ENCODE peak calls at places on chromosome 13, in four cellular contexts. P, H, Y and Z are unnamed samples.

GRCh38 chr13:111519041-111519440 is 198.6 kb downstream of the TEX29 start:
- DNase-seq in P (no peak), H (no peak), Y (no peak), Z (no peak)

GRCh38 chr13:34611678-34612077 is 330.4 kb upstream of the NBEA start:
- DNase-seq in P (no peak), H (no peak), Y (no peak), Z (no peak)

GRCh38 chr13:73059460-73060250 is 850 bp downstream of the KLF5 start:
- DNase-seq in P (peak; percentile 30), H (no peak), Y (no peak), Z (peak; percentile 42)

GRCh38 chr13:100811906-100812305 is 137.3 kb upstream of the TMTC4 start:
- DNase-seq in P (no peak), H (no peak), Y (no peak), Z (no peak)

GRCh38 chr13:50829896-50830295 is 13.6 kb downstream of the DLEU7 start:
- DNase-seq in P (no peak), H (peak; percentile 63), Y (no peak), Z (no peak)

GRCh38 chr13:46402178-46402577 is 15.1 kb upstream of the RUBCNL start:
- DNase-seq in P (no peak), H (no peak), Y (no peak), Z (no peak)

GRCh38 chr13:20716951-20717350 is 13.5 kb downstream of the IL17D start:
- DNase-seq in P (no peak), H (no peak), Y (no peak), Z (no peak)

GRCh38 chr13:89372193-89372592 is 1701.0 kb downstream of the SLITRK5 start:
- DNase-seq in P (no peak), H (no peak), Y (no peak), Z (no peak)

GRCh38 chr13:52165410-52165809 is 6.0 kb upstream of the NEK3 start:
- DNase-seq in P (peak; percentile 9), H (no peak), Y (no peak), Z (no peak)

GRCh38 chr13:28059214-28059613 is 41.2 kb downstream of the FLT3 start:
- DNase-seq in P (peak; percentile 48), H (peak; percentile 45), Y (no peak), Z (no peak)

GRCh38 chr13:27295096-27295495 is 24.5 kb downstream of the RASL11A start:
- DNase-seq in P (no peak), H (no peak), Y (no peak), Z (no peak)

GRCh38 chr13:107238262-107238661 is 670.3 kb upstream of the ARGLU1 start:
- DNase-seq in P (no peak), H (no peak), Y (no peak), Z (no peak)

GRCh38 chr13:44191103-44191502 is 182.5 kb upstream of the SERP2 start:
- DNase-seq in P (no peak), H (no peak), Y (no peak), Z (no peak)

GRCh38 chr13:107838592-107839161 is 376.7 kb downstream of the LIG4 start:
- DNase-seq in P (no peak), H (no peak), Y (no peak), Z (no peak)

GRCh38 chr13:42394361-42395065 is 122.6 kb downstream of the AKAP11 start:
- DNase-seq in P (no peak), H (no peak), Y (no peak), Z (no peak)

GRCh38 chr13:20425819-20426219 is 99.8 kb downstream of the CRYL1 start:
- DNase-seq in P (no peak), H (no peak), Y (no peak), Z (no peak)

GRCh38 chr13:60226507-60226906 is 62.8 kb upstream of the DIAPH3 start:
- DNase-seq in P (peak; percentile 15), H (no peak), Y (no peak), Z (no peak)

GRCh38 chr13:22082030-22082429 is 411.2 kb downstream of the FGF9 start:
- DNase-seq in P (no peak), H (no peak), Y (no peak), Z (no peak)

GRCh38 chr13:50990050-50990449 is 80.5 kb downstream of the RNASEH2B start:
- DNase-seq in P (peak; percentile 11), H (no peak), Y (no peak), Z (no peak)

GRCh38 chr13:28611021-28611420 is 47.9 kb upstream of the POMP start:
- DNase-seq in P (no peak), H (no peak), Y (no peak), Z (no peak)

GRCh38 chr13:95530178-95530577 is 22.3 kb upstream of the CLDN10 start:
- DNase-seq in P (no peak), H (peak; percentile 41), Y (no peak), Z (no peak)

GRCh38 chr13:108957369-108958012 is 328.1 kb downstream of the MYO16 start:
- DNase-seq in P (no peak), H (no peak), Y (no peak), Z (no peak)

DNA sequence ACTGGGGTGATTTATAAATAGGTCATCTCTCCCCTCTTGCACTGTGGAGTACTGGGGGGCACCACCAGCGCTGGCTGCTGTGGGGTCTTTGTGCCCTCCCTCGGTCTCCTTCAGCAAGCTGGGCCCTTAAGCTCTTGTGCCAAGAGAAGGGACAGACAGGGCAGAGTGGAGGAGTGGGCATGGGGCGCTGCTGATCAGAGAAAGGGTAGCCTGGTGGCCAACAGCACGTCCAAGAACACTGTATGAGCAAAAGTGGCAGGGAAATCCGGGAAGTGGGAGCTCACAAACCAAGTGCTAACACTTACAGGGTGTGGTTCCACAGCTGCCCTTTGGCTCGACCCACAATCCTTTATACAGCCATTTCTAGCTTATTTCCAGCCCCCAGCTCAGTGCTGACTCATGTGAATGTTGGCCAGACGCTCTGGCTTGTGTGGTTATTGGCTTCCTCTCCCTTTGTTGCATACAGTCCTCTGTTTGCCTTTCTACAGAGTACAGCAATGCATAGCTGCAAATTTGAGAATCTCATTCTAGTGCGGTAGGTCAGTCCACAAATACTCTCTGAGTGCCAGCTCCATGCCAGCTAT is 298.8 kb downstream of the SHISA2 start:
- DNase-seq in P (no peak), H (no peak), Y (no peak), Z (no peak)
- TF ChIP-seq SPI1 in P (no peak), H (peak; percentile 28), Y (no peak), Z (no peak)

GRCh38 chr13:113547248-113547971 is 37.1 kb upstream of the TFDP1 start:
- DNase-seq in P (no peak), H (no peak), Y (no peak), Z (no peak)
- TF ChIP-seq SPI1 in P (no peak), H (no peak), Y (no peak), Z (no peak)

GRCh38 chr13:113836917-113837553 is 26.8 kb downstream of the GAS6 start:
- DNase-seq in P (no peak), H (no peak), Y (no peak), Z (no peak)
- TF ChIP-seq SPI1 in P (no peak), H (no peak), Y (no peak), Z (no peak)

GRCh38 chr13:36910545-36910944 is 9.5 kb downstream of the SMAD9 start:
- DNase-seq in P (no peak), H (no peak), Y (no peak), Z (no peak)

GRCh38 chr13:36905944-36906343 is 14.1 kb downstream of the SMAD9 start:
- DNase-seq in P (no peak), H (no peak), Y (no peak), Z (no peak)

GRCh38 chr13:36907801-36908200 is 12.2 kb downstream of the SMAD9 start:
- DNase-seq in P (no peak), H (no peak), Y (no peak), Z (no peak)

GRCh38 chr13:36904219-36904618 is 15.8 kb downstream of the SMAD9 start:
- DNase-seq in P (no peak), H (no peak), Y (no peak), Z (no peak)

DNA sequence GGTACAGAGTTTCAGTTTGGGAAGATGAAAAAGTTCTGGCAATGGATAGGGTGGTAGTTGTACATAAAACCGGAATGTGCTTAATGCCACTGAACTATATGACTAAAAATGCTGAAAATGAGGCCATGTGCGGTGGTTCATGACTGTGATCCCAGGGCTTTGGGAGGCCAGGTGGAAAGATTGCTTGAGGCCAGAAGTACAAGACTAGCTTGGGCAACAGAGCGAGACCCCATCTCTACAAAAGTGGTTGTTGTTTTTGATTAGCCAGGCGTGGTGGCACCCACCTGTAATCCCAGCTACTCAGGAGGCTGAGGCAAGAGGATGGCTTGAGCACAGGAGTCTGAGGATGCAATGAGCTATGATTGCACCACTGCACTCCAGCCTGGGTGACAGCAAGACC is 12.8 kb downstream of the SMAD9 start:
- DNase-seq in P (no peak), H (no peak), Y (no peak), Z (no peak)
- TF ChIP-seq SPI1 in P (no peak), H (no peak), Y (no peak), Z (no peak)

DNA sequence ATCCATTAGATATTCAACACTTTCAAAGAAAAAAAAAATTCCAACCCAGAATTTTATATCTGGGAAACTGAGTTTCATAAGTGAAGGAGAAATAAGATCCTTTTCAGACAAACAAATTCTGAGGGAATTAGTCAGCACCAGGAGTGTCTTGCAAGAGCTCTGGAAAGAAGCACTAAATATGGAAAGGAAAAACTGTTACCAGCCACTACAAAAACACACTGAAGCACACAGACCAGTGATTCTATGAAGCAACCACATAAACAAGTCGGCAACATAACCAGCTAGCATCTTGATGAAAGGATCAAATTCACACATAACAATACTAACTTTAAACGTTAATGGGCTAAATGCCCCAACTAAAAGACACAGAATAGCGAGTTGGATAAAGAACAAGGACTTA is 368.4 kb upstream of the MIR17HG start:
- DNase-seq in P (no peak), H (no peak), Y (no peak), Z (no peak)
- TF ChIP-seq SPI1 in P (no peak), H (no peak), Y (no peak), Z (no peak)

GRCh38 chr13:53648673-53649072 is 620.1 kb downstream of the OLFM4 start:
- DNase-seq in P (no peak), H (no peak), Y (no peak), Z (no peak)
- TF ChIP-seq SPI1 in P (no peak), H (no peak), Y (no peak), Z (no peak)

GRCh38 chr13:74975122-74975521 is 506.8 kb downstream of the TBC1D4 start:
- DNase-seq in P (no peak), H (no peak), Y (no peak), Z (no peak)

GRCh38 chr13:74969419-74969818 is 512.5 kb downstream of the TBC1D4 start:
- DNase-seq in P (no peak), H (no peak), Y (no peak), Z (no peak)

GRCh38 chr13:74977498-74977897 is 504.5 kb downstream of the TBC1D4 start:
- DNase-seq in P (no peak), H (no peak), Y (no peak), Z (no peak)

GRCh38 chr13:74978596-74978995 is 503.4 kb downstream of the TBC1D4 start:
- DNase-seq in P (no peak), H (no peak), Y (no peak), Z (no peak)

DNA sequence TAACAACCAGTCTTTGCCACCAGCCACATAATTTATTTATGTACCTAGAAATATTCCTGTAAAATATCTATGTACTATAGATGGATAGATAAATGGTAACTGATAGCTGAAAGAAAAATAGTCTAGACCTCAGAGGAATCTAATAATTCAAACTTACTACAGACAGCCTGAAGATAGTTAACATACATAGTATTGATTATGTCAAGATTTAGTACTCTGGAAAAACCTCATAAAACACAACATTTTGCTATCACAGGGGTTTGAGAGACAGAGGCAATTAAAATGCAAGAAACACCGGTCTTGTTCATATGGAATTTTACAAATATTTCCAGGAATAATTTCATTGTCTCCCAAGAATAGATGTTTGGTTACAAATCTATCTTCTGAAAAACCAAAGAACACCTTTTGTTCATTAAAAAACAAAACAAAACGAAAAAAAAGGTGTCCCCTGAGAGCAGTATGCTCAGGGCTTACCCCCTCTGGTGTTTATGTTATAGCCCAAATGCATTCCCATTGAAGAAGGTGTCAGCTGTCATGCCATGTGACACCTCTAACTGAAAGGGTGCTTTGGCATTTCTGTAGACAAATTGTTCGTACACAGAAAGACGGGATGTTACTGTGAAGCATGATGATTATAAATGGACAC is 507.6 kb downstream of the TBC1D4 start:
- DNase-seq in P (no peak), H (no peak), Y (no peak), Z (no peak)
- TF ChIP-seq SPI1 in P (no peak), H (no peak), Y (no peak), Z (no peak)